ENCODE peak calls at places on chromosomes 1 and 21, in ten cellular contexts. B, P, D, X, L, T, Y, I, W and R are unnamed samples. For H3K9me3, the result is how much of the 10 kb centered on the place peaks cover.

GRCh38 chr1:154682252-154682651 is 74.3 kb upstream of the ADAR start:
- DNase-seq in T (no peak), L (no peak), I (no peak), Y (no peak), P (no peak), W (no peak), B (no peak), X (no peak), D (no peak), R (no peak)

GRCh38 chr1:234956821-234957329 is 171.8 kb downstream of the TOMM20 start:
- DNase-seq in Y (peak), D (no peak), P (no peak), T (no peak), L (no peak), B (no peak), W (no peak), X (no peak), I (peak), R (no peak)

GRCh38 chr1:237851209-237851845 is 39.4 kb downstream of the ZP4 start:
- DNase-seq in D (no peak), B (no peak), W (no peak), P (peak), Y (peak), T (peak), I (no peak), L (peak), X (no peak), R (no peak)

GRCh38 chr1:159468321-159468720 is 28.8 kb downstream of the OR10J1 start:
- DNase-seq in I (no peak), T (no peak), P (no peak), X (no peak), D (no peak), L (no peak), B (no peak), Y (no peak), W (no peak), R (no peak)

GRCh38 chr1:155121249-155121648 is 6.4 kb upstream of the EFNA1 start:
- DNase-seq in T (no peak), B (no peak), L (no peak), I (no peak), W (no peak), P (no peak), X (no peak), Y (no peak), D (no peak), R (no peak)

GRCh38 chr1:185193756-185194155 is 36.8 kb downstream of the SWT1 start:
- DNase-seq in B (no peak), L (no peak), W (no peak), D (no peak), Y (no peak), T (no peak), P (no peak), I (no peak), X (no peak), R (no peak)

GRCh38 chr1:89739013-89739843 is 81.6 kb upstream of the LRRC8D start:
- DNase-seq in D (no peak), L (peak), W (no peak), T (no peak), X (no peak), B (no peak), Y (peak), I (no peak), P (peak), R (no peak)

GRCh38 chr1:94832446-94832845 is 12.3 kb downstream of the SLC44A3 start:
- DNase-seq in Y (no peak), T (no peak), I (no peak), L (peak), B (no peak), P (peak), W (no peak), D (no peak), X (no peak), R (no peak)

GRCh38 chr1:198534540-198535413 is 5.7 kb downstream of the ATP6V1G3 start:
- DNase-seq in Y (no peak), D (no peak), T (no peak), I (no peak), L (no peak), B (no peak), P (no peak), W (no peak), X (no peak), R (no peak)

GRCh38 chr1:200366577-200367253 is 43.1 kb downstream of the ZNF281 start:
- DNase-seq in P (no peak), L (no peak), T (no peak), B (no peak), Y (no peak), W (no peak), I (no peak), X (no peak), D (no peak), R (no peak)

GRCh38 chr1:167661527-167662436 is 31.8 kb downstream of the RCSD1 start:
- DNase-seq in Y (peak), I (no peak), X (no peak), W (no peak), L (peak), P (peak), T (no peak), D (no peak), B (no peak), R (no peak)

GRCh38 chr21:27833298-27833697 is 866.4 kb upstream of the ADAMTS5 start:
- DNase-seq in W (no peak), B (no peak), Y (no peak), I (no peak), L (no peak), P (no peak), T (no peak), D (no peak), X (no peak), R (no peak)

DNA sequence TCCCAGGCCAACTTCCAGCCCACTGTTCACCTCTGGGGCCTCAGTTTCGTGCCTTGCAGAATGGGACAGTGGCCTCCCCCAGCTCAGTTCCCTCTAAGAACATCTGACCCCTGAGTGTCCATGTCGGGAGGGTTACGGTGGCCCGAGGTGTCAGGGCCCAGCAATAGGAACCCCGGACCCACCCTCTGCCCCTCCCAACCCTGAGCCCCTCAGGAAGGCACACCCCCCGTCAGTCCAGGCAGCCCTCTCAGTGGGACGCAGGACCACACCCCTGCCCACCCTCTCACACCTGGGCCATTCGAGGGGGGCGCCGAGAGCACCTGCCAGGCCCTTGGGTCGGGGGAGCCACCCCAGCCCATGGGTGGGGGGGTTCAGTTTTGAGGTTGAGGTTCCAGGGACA is 447 bp downstream of the TTC34 start:
- DNase-seq in I (no peak), D (no peak), W (no peak), P (no peak), X (no peak), T (no peak), Y (no peak), B (no peak), L (no peak), R (no peak)
- H3K9me3 ChIP-seq in I (under half), D (under half), W (under half), P (under half), X (under half), T (under half), Y (under half), B (under half), L (under half), R (under half)

GRCh38 chr1:209675567-209676154 is 449 bp downstream of the G0S2 start:
- DNase-seq in W (no peak), L (peak), P (no peak), T (peak), X (no peak), I (peak), Y (no peak), D (no peak), B (no peak), R (no peak)
- H3K9me3 ChIP-seq in W (under half), L (under half), P (under half), T (under half), X (under half), I (under half), Y (under half), D (under half), B (under half), R (under half)

GRCh38 chr21:33750017-33750416 is 107.7 kb downstream of the ITSN1 start:
- DNase-seq in T (no peak), L (peak), Y (no peak), W (no peak), P (no peak), D (no peak), X (no peak), I (no peak), B (no peak), R (no peak)

GRCh38 chr21:33752260-33752659 is 110.0 kb downstream of the ITSN1 start:
- DNase-seq in X (no peak), W (no peak), T (no peak), Y (no peak), L (no peak), I (no peak), P (no peak), B (no peak), D (no peak), R (no peak)

GRCh38 chr21:33751533-33751932 is 109.2 kb downstream of the ITSN1 start:
- DNase-seq in X (no peak), D (no peak), I (no peak), B (no peak), L (no peak), P (no peak), Y (no peak), T (no peak), W (no peak), R (no peak)

GRCh38 chr21:33748903-33749302 is 106.6 kb downstream of the ITSN1 start:
- DNase-seq in X (no peak), B (no peak), W (no peak), P (no peak), I (no peak), Y (no peak), D (no peak), T (no peak), L (no peak), R (no peak)

DNA sequence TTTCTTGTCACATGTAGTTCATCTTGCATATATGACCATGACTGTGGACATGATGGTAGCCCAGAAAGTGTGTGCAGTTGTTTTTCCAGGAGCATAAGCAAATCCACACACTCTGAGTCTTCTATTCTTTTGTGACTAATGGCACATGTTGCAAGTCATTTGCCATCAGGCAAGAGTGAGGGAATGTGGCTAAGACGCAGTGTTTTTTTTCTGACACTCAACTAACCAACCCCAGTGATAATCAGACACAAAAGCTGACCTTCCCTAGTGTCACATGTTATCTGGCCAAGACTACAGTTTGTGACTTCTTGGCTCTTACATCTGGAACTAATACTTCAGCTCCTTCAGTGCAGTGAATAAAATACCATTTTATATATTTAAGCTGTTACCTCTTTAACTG is 108.8 kb downstream of the ITSN1 start:
- DNase-seq in D (no peak), P (no peak), B (no peak), X (no peak), W (no peak), T (no peak), L (peak), Y (no peak), I (no peak), R (no peak)
- H3K9me3 ChIP-seq in D (under half), P (under half), B (under half), X (under half), W (under half), T (under half), L (under half), Y (under half), I (under half), R (under half)

GRCh38 chr1:33070628-33071027 is 10.3 kb upstream of the AZIN2 start:
- DNase-seq in T (no peak), W (no peak), L (no peak), X (no peak), P (no peak), Y (no peak), I (no peak), B (no peak), D (no peak), R (no peak)

GRCh38 chr1:33061827-33062226 is 19.1 kb upstream of the AZIN2 start:
- DNase-seq in L (no peak), D (no peak), P (no peak), Y (no peak), B (no peak), W (no peak), X (no peak), I (no peak), T (no peak), R (no peak)

GRCh38 chr1:33060579-33061083 is 20.3 kb upstream of the AZIN2 start:
- DNase-seq in B (peak), L (peak), X (no peak), T (no peak), W (no peak), I (no peak), P (peak), Y (peak), D (no peak), R (no peak)

GRCh38 chr1:33065301-33065700 is 15.7 kb upstream of the AZIN2 start:
- DNase-seq in P (no peak), T (no peak), D (no peak), L (no peak), B (no peak), I (no peak), X (no peak), Y (no peak), W (no peak), R (no peak)
- H3K9me3 ChIP-seq in P (under half), T (under half), D (under half), L (under half), B (under half), I (under half), X (under half), Y (under half), W (half or more), R (under half)